ENCODE peak calls at places on chromosomes 11 and 22, in seven cellular contexts. A is germinal center; T is Kasumi-1; X is midbrain; E is activated CD8-positive, alpha-beta memory T cell treated with anti-CD3 and anti-CD28 coated beads, Interleukin-2, amount 50 U/mL, for 4 hours; S is cardiac fibroblast; C is left ventricle myocardium inferior. V is an unnamed sample.

GRCh38 chr11:103961010-103961409 is 75.4 kb upstream of the DDI1 start:
- DNase-seq in T (no peak), X (no peak), A (no peak), S (peak; percentile 59), E (no peak), C (no peak), V (no peak)

GRCh38 chr11:117302228-117302627 is 11.1 kb downstream of the BACE1-AS start:
- DNase-seq in X (no peak), C (no peak), S (no peak), T (no peak), A (no peak), E (no peak), V (no peak)

GRCh38 chr11:65976216-65977176 is 15.0 kb downstream of the SART1 start:
- DNase-seq in C (no peak), E (no peak), A (no peak), T (no peak), X (no peak), S (no peak), V (no peak)

GRCh38 chr11:68353118-68353517 is 40.7 kb downstream of the LRP5 start:
- DNase-seq in T (no peak), A (no peak), E (no peak), X (no peak), S (no peak), C (no peak), V (no peak)

GRCh38 chr11:370087-370941 is 1.0 kb downstream of the B4GALNT4 start:
- DNase-seq in E (no peak), T (no peak), A (no peak), C (no peak), X (no peak), S (no peak), V (no peak)

GRCh38 chr11:67436459-67437081 is 912 bp downstream of the PTPRCAP start:
- DNase-seq in X (no peak), E (peak; percentile 65), T (peak; percentile 68), A (peak; percentile 71), S (peak; percentile 21), C (no peak), V (no peak)

GRCh38 chr22:44894321-44894720 is 115.5 kb downstream of the PHF21B start:
- DNase-seq in C (no peak), S (no peak), T (no peak), E (no peak), X (no peak), A (no peak), V (no peak)

GRCh38 chr11:2270322-2271076 is at the start of gene ASCL2:
- DNase-seq in A (no peak), T (no peak), E (no peak), S (peak; percentile 11), C (no peak), X (no peak), V (no peak)

GRCh38 chr11:126695293-126695692 is 305.3 kb downstream of the KIRREL3 start:
- DNase-seq in X (no peak), A (no peak), E (no peak), T (no peak), C (no peak), S (no peak), V (no peak)

GRCh38 chr22:43443072-43443471 is 31.3 kb downstream of the MPPED1 start:
- DNase-seq in E (no peak), C (no peak), A (no peak), X (no peak), S (no peak), T (no peak), V (no peak)

GRCh38 chr11:8732276-8732675 is 49.7 kb downstream of the RPL27A start:
- DNase-seq in C (no peak), X (no peak), T (no peak), E (no peak), A (peak; percentile 71), S (no peak), V (no peak)

GRCh38 chr11:58573451-58574104 is 2.1 kb downstream of the LPXN start:
- DNase-seq in C (peak; percentile 47), T (peak; percentile 57), A (peak; percentile 42), E (peak; percentile 63), S (peak; percentile 93), X (no peak), V (peak; percentile 33)

GRCh38 chr11:129224538-129224937 is 32.4 kb upstream of the ARHGAP32 start:
- DNase-seq in C (no peak), A (no peak), T (no peak), X (no peak), S (peak; percentile 28), E (no peak), V (no peak)

GRCh38 chr11:134014502-134014901 is 54.4 kb upstream of the JAM3 start:
- DNase-seq in E (no peak), A (no peak), C (no peak), X (no peak), T (peak; percentile 6), S (no peak), V (no peak)